ENCODE peak calls at places on chromosomes 6 and 20, in four cellular contexts. N is astrocyte, K is tibial nerve, M is left colon. B is an unnamed sample.

GRCh38 chr6:37699138-37699766 is 1.6 kb upstream of the MDGA1 start:
- DNase-seq in M (no peak), N (no peak), K (no peak), B (no peak)

GRCh38 chr6:130933712-130934200 is 106.5 kb downstream of the SMLR1 start:
- DNase-seq in N (peak), K (no peak), M (no peak), B (no peak)

GRCh38 chr20:32893878-32894483 is 35.3 kb downstream of the EFCAB8 start:
- DNase-seq in M (peak), N (no peak), K (no peak), B (no peak)

GRCh38 chr20:38825901-38826625 is 20.6 kb downstream of the PPP1R16B start:
- DNase-seq in M (no peak), N (peak), K (no peak), B (no peak)

GRCh38 chr6:169453221-169453620 is 199.6 kb upstream of the THBS2 start:
- DNase-seq in N (no peak), K (no peak), M (no peak), B (no peak)

GRCh38 chr6:15033850-15034203 is 212.0 kb upstream of the JARID2 start:
- DNase-seq in K (no peak), M (no peak), N (no peak), B (no peak)

GRCh38 chr20:33751775-33752174 is 20.0 kb downstream of the ZNF341 start:
- DNase-seq in N (no peak), K (no peak), M (no peak), B (no peak)

GRCh38 chr6:112179631-112180030 is 74.7 kb downstream of the LAMA4 start:
- DNase-seq in M (no peak), K (no peak), N (no peak), B (no peak)

GRCh38 chr6:85670573-85670972 is 27.9 kb upstream of the SYNCRIP start:
- DNase-seq in M (no peak), N (peak), K (no peak), B (no peak)

GRCh38 chr6:5550631-5551030 is 289.3 kb downstream of the FARS2 start:
- DNase-seq in K (no peak), N (no peak), M (no peak), B (no peak)

GRCh38 chr6:130138116-130138908 is 84.4 kb downstream of the SAMD3 start:
- DNase-seq in N (no peak), M (no peak), K (no peak), B (no peak)

B was measured in suprapubic skin.